ENCODE peak calls at places on chromosomes 4 and X, in six cellular contexts. E is nephron progenitor cell, O is GM12864, H is Panc1, V is left ventricle myocardium inferior, I is tibial nerve. A is an unnamed sample.

GRCh38 chr4:78864405-78865024 is 74.7 kb downstream of the PAQR3 start:
- DNase-seq in E (peak), O (peak), H (peak), V (no peak), I (no peak), A (peak)

GRCh38 chr4:167614866-167615265 is 380.6 kb upstream of the SPOCK3 start:
- DNase-seq in E (no peak), O (no peak), H (no peak), V (no peak), I (no peak), A (no peak)

GRCh38 chr4:338759-339097 is 1.1 kb downstream of the ZNF141 start:
- DNase-seq in E (no peak), O (no peak), H (no peak), V (no peak), I (no peak), A (no peak)

GRCh38 chr4:113292371-113293042 is 243.1 kb downstream of the ANK2 start:
- DNase-seq in E (peak), O (no peak), H (no peak), V (peak), I (no peak), A (no peak)

GRCh38 chr4:187059895-187060294 is 336.2 kb upstream of the FAT1 start:
- DNase-seq in E (no peak), O (no peak), H (no peak), V (no peak), I (no peak), A (no peak)

GRCh38 chr4:187307131-187307530 is 583.5 kb upstream of the FAT1 start:
- DNase-seq in E (no peak), O (no peak), H (no peak), V (no peak), I (no peak), A (no peak)

GRCh38 chrX:15188039-15188438 is 81.8 kb downstream of the ASB9 start:
- DNase-seq in E (no peak), O (no peak), H (no peak), V (no peak), I (no peak), A (no peak)

GRCh38 chr4:15341733-15342300 is 86.0 kb upstream of the C1QTNF7 start:
- DNase-seq in E (no peak), O (no peak), H (no peak), V (no peak), I (no peak), A (no peak)

GRCh38 chr4:104938624-104939023 is 208.1 kb upstream of the TET2 start:
- DNase-seq in E (no peak), O (no peak), H (no peak), V (no peak), I (no peak), A (no peak)

GRCh38 chr4:16865897-16866283 is 32.6 kb downstream of the LDB2 start:
- DNase-seq in E (no peak), O (no peak), H (no peak), V (no peak), I (no peak), A (no peak)

DNA sequence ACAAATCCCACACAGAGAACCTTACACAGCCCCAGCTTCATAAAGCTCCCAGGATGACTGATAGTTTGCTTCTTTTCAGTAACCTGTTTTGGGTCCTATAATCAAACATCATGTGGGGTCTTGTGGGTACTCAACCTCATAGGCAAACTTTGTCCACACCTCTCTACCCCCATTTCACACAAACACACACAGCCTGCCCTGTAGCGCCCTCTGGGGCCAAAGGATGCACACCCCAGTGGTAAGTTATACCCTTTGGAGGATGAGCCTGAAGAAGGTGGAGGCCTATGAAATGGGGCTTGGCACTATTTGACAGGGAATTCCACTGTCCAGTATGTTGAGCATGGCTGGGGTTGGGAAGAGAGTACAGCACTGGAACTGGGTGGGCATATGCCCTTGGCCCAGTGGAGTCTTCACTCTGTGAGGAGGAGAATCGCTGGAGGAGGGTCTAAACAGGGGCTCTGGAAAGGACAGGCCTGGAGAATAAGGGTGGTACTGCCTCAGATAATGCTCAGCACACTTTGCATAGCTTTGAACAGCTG is 30.5 kb upstream of the COL25A1 start:
- DNase-seq in E (no peak), O (no peak), H (no peak), V (no peak), I (no peak), A (no peak)
- TF ChIP-seq CTCF in E (no peak), O (peak), H (no peak), V (peak), I (no peak), A (peak)

GRCh38 chrX:47614618-47615017 is 5.0 kb downstream of the SYN1 start:
- DNase-seq in E (no peak), O (no peak), H (no peak), V (no peak), I (no peak), A (no peak)

GRCh38 chrX:47619486-47620302 is at the start of gene SYN1:
- DNase-seq in E (peak), O (no peak), H (no peak), V (peak), I (peak), A (peak)

GRCh38 chrX:47620303-47620685 is 637 bp upstream of the SYN1 start:
- DNase-seq in E (no peak), O (no peak), H (no peak), V (no peak), I (no peak), A (no peak)

GRCh38 chrX:47621851-47622250 is 2.2 kb upstream of the SYN1 start:
- DNase-seq in E (no peak), O (no peak), H (no peak), V (no peak), I (no peak), A (no peak)

DNA sequence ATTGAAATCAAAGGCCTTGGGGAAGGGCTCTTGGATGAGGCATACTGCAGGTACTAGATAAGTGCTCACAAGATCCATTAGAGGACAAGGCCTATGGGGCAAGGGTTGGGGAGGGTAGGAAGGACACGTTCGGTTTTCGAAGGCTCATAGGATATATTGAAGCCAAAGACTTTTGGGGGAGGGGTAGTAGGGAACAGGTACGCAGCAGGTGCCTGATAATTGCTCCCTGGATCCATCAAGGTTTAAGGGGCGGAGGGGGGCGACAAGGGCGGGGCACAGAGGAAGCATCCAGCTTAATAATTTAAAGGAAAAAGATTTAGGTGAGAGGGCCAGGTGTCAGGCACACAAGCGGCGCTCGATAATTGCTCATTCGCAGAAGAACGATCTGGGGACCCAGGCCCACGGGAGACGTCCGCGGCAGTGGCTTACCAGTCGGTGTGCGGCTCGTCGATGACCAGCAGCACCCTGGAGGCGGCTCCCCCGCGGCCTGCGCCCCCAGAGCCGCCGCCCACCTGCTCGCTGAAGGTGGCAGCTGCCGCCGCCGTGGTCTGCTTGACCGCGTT is 653 bp downstream of the SYN1 start:
- DNase-seq in E (no peak), O (no peak), H (no peak), V (no peak), I (no peak), A (no peak)
- TF ChIP-seq CTCF in E (no peak), O (no peak), H (no peak), V (no peak), I (no peak), A (no peak)

GRCh38 chr4:107733431-107733925 is 13.4 kb upstream of the PAPSS1 start:
- DNase-seq in E (no peak), O (no peak), H (no peak), V (no peak), I (no peak), A (no peak)

GRCh38 chr4:107736924-107737448 is 17.0 kb upstream of the PAPSS1 start:
- DNase-seq in E (peak), O (no peak), H (no peak), V (no peak), I (no peak), A (peak)

GRCh38 chr4:107737470-107737869 is 17.4 kb upstream of the PAPSS1 start:
- DNase-seq in E (no peak), O (no peak), H (no peak), V (no peak), I (no peak), A (no peak)

GRCh38 chr4:107736037-107736436 is 16.0 kb upstream of the PAPSS1 start:
- DNase-seq in E (no peak), O (no peak), H (no peak), V (no peak), I (no peak), A (peak)

DNA sequence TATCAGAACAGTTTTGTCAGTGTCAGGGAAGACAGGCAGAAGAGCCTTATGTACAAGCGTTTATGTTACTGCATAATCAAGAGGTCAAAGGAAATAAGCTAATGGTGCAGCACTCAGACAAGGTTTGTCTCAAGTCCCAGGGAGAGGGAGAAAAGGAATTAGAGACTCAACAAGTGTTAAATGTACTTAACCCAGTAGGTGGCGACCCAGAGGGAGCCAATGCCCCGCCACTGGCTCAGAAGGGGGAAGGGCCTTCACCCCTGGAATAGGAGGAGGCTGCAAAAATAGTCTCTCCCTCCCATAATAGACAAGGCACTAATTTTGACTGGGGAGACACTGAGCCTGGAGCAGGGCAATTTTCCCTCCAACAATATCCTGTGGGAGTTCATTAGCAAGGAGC is 14.1 kb upstream of the PAPSS1 start:
- DNase-seq in E (no peak), O (no peak), H (no peak), V (no peak), I (no peak), A (peak)
- TF ChIP-seq CTCF in E (peak), O (peak), H (peak), V (no peak), I (no peak), A (no peak)

DNA sequence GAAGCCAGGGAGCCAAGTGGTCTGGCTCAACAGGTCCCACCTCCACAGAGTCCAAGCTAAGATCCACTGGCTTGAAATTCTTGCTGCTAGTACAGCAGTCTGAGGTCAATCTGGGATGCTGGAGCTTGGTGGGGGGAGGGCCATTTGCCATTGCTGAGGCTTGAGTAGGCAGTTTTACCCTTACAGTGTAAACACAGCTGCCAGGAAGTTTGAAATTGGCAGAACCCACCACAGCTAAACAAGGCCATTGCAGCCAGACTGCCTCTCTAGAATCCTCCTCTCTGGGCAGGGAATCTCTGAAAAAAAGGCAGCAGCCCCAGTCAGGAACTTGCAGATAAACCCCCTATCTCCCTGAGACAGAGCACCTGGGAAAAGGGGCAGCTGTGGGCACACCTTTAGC is 84.9 kb downstream of the EDA2R start:
- DNase-seq in E (no peak), O (no peak), H (no peak), V (no peak), I (no peak), A (no peak)
- TF ChIP-seq CTCF in E (no peak), O (no peak), H (no peak), V (no peak), I (no peak), A (no peak)